ENCODE peak calls at places on chromosomes 7 and 10, in six cellular contexts. R is H1, Z is H9, F is neuronal stem cell, T is mesenchymal stem cell, W is trophoblast cell. I is an unnamed sample.

GRCh38 chr10:43202224-43202656 is 64.0 kb downstream of the CSGALNACT2 start:
- DNase-seq in Z (peak), F (no peak), T (peak), W (no peak), R (peak), I (no peak)

GRCh38 chr7:41858196-41858595 is 155.3 kb upstream of the INHBA start:
- DNase-seq in T (no peak), R (no peak), W (peak), F (no peak), Z (no peak), I (peak)

GRCh38 chr7:1285556-1286301 is 53.1 kb downstream of the UNCX start:
- DNase-seq in F (no peak), W (no peak), Z (no peak), T (no peak), R (no peak), I (no peak)

GRCh38 chr7:1300636-1301035 is 68.0 kb downstream of the UNCX start:
- DNase-seq in W (no peak), R (no peak), Z (no peak), T (no peak), F (no peak), I (no peak)

GRCh38 chr10:93392111-93392510 is 90.0 kb downstream of the MYOF start:
- DNase-seq in R (no peak), F (no peak), Z (no peak), W (no peak), T (no peak), I (peak)

GRCh38 chr7:94449151-94449725 is 54.5 kb downstream of the COL1A2 start:
- DNase-seq in W (no peak), R (no peak), T (peak), F (no peak), Z (no peak), I (peak)

GRCh38 chr7:156652886-156653568 is 12.5 kb downstream of the RNF32 start:
- DNase-seq in Z (no peak), T (no peak), F (no peak), R (no peak), W (no peak), I (peak)

GRCh38 chr7:48255046-48255445 is 83.8 kb downstream of the ABCA13 start:
- DNase-seq in F (no peak), W (no peak), T (no peak), R (no peak), Z (no peak), I (peak)

GRCh38 chr7:1567082-1567771 is 2.6 kb downstream of the PSMG3 start:
- DNase-seq in Z (no peak), F (no peak), T (peak), W (no peak), R (no peak), I (peak)

GRCh38 chr7:101990811-101991418 is 173.5 kb downstream of the CUX1 start:
- DNase-seq in T (no peak), R (no peak), W (no peak), F (no peak), Z (no peak), I (no peak)

GRCh38 chr10:12924911-12925310 is 76.6 kb downstream of the CCDC3 start:
- DNase-seq in R (peak), W (no peak), Z (no peak), T (no peak), F (no peak), I (no peak)

GRCh38 chr7:32660936-32661335 is 165.6 kb downstream of the AVL9 start:
- DNase-seq in Z (no peak), W (no peak), F (no peak), T (no peak), R (no peak), I (no peak)

GRCh38 chr10:131453772-131454634 is 142.5 kb upstream of the TCERG1L start:
- DNase-seq in W (no peak), F (peak), Z (peak), R (peak), T (no peak), I (no peak)

GRCh38 chr7:84271550-84271949 is 77.0 kb upstream of the SEMA3A start:
- DNase-seq in F (no peak), W (no peak), R (no peak), T (peak), Z (no peak), I (peak)

GRCh38 chr7:66099551-66100407 is 14.9 kb upstream of the CRCP start:
- DNase-seq in R (peak), T (peak), Z (peak), W (peak), F (peak), I (peak)

GRCh38 chr10:94002156-94002555 is 8.4 kb downstream of the PLCE1 start:
- DNase-seq in T (no peak), Z (no peak), R (no peak), F (no peak), W (no peak), I (no peak)

GRCh38 chr7:93044147-93044810 is 73.5 kb downstream of the SAMD9 start:
- DNase-seq in T (no peak), W (no peak), R (peak), Z (peak), F (peak), I (peak)

DNA sequence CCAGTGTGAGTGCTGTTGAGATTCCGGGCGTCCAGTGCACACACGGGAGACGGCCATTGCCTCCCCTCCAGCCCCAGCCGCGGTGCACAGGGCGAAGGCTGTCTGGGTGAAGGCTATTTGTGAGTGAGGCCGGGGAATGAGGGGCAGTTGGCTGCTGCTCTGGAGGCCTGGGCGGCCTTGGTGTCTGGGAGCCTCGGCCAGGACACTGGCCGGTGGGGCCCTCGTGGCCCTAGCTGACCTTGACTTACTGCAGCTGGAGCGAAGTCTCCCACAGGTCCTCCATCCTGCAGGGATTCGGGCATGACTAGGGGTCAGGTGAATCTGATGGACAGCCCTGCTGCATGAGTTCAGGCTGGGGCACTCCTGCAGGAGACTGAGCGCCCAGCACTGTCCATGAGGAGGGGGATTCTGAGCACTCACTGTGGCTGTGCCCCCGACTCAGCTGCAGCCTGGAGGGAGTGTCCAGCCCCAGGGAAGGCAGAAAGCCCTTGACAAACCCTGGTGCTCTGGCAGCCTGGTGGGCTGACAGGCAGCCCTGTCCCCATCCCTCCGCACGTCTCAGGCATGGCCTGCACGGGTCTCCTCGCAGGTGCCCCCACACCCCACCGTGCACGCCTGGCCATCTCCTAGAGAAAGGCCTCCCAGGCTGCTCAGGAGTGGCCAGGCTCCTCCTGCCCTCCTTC is 52.7 kb upstream of the FAM20C start:
- DNase-seq in W (no peak), Z (no peak), T (no peak), F (no peak), R (no peak), I (no peak)
- H3K14ac ChIP-seq in W (no peak), Z (peak), T (no peak), F (peak), R (no peak), I (no peak)

GRCh38 chr10:120392245-120392644 is 64.8 kb upstream of the PLPP4 start:
- DNase-seq in Z (no peak), W (no peak), T (no peak), R (peak), F (no peak), I (no peak)

GRCh38 chr10:120398180-120398579 is 58.8 kb upstream of the PLPP4 start:
- DNase-seq in T (no peak), W (no peak), F (no peak), Z (no peak), R (no peak), I (no peak)

GRCh38 chr10:120394446-120394845 is 62.6 kb upstream of the PLPP4 start:
- DNase-seq in W (no peak), Z (no peak), F (no peak), T (peak), R (peak), I (no peak)

GRCh38 chr10:120392671-120393079 is 64.4 kb upstream of the PLPP4 start:
- DNase-seq in Z (no peak), F (no peak), R (no peak), T (no peak), W (no peak), I (no peak)

GRCh38 chr10:120396228-120396627 is 60.8 kb upstream of the PLPP4 start:
- DNase-seq in R (no peak), F (no peak), T (no peak), Z (no peak), W (no peak), I (no peak)
- H3K14ac ChIP-seq in R (no peak), F (no peak), T (no peak), Z (no peak), W (no peak), I (no peak)

GRCh38 chr7:147428075-147428474 is 1162.5 kb upstream of the C7orf33 start:
- DNase-seq in F (no peak), W (no peak), T (no peak), R (no peak), Z (no peak), I (no peak)
- H3K14ac ChIP-seq in F (no peak), W (no peak), T (no peak), R (no peak), Z (no peak), I (no peak)

DNA sequence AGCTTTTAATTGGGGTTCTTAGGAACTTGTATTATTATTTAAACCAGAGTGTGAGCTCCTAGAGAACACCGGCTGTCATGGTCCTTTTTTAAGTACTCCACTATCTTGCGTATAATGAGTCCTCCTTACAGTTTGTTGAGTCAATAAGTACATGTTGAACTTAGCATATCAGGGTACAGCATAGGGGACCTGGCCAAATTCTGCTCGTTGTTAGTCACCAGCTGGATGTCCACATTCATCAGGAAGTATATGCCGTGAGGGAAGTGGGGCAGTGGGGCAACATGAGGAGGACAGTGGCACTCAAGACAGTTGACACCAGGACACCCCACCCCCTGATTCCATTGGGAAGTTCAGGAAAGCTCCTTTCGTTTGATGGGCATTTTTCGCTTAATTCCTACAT is 16.6 kb downstream of the RPP30 start:
- DNase-seq in Z (no peak), W (no peak), R (no peak), T (no peak), F (no peak), I (no peak)
- H3K14ac ChIP-seq in Z (no peak), W (no peak), R (no peak), T (no peak), F (no peak), I (no peak)

GRCh38 chr7:3538051-3538450 is 237.0 kb downstream of the SDK1 start:
- DNase-seq in R (no peak), Z (no peak), F (no peak), T (no peak), W (no peak), I (no peak)

GRCh38 chr7:3537210-3537875 is 236.3 kb downstream of the SDK1 start:
- DNase-seq in R (no peak), W (no peak), T (peak), Z (no peak), F (no peak), I (peak)

GRCh38 chr7:3527496-3528124 is 226.6 kb downstream of the SDK1 start:
- DNase-seq in Z (no peak), R (no peak), W (no peak), T (no peak), F (no peak), I (no peak)

DNA sequence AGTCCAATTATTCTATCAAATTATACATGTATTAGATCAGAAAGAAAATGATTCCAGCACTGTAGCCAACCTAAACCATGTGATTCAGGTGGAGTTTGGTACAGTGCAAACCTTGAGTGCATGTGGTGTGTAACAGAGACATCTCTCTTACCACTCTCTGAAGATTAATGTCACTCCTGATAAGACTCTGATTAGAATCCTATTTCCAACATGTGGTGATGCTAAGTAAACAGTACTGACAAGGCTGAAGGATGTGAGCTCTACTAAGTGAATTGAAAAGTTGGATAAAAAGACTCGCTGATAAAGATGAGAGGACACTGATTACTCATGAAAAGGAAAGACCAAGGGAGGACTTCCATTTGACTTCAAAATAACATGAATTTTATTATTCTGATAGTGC is 232.0 kb downstream of the SDK1 start:
- DNase-seq in Z (no peak), T (no peak), R (no peak), F (no peak), W (no peak), I (no peak)
- H3K14ac ChIP-seq in Z (no peak), T (no peak), R (no peak), F (no peak), W (no peak), I (no peak)

GRCh38 chr7:150845471-150845870 is 6.8 kb upstream of the AOC1 start:
- DNase-seq in T (no peak), R (no peak), Z (peak), W (peak), F (no peak), I (no peak)
- H3K14ac ChIP-seq in T (no peak), R (no peak), Z (no peak), W (no peak), F (no peak), I (no peak)

DNA sequence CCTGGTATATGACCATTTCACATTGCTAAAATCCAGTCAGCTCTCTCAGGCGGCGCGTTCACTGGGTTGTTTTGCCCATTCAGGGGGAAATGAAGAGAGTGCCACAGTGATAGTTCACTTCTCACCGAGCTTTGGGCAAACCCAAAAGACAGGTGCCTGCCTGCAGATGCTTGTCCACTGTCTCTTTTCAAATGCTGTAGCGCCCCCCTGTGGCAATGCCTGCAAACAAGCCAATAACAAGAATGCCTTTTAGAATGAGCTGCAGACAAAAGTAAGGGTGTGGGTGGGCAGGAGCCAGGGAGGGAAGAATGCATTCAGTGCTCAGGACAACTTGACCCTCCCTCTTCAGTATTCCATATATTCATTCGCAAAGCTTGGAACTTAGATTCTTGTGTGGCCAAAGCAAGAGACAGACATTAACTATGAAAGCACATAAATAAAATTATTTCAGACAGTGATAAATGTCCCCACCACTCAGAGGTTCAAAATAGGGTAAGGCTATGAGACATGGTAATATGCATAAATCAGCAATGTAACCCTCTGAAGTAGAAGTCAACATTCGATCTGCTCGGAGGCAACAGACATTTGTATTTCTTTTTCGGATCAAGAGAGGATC is 86.9 kb downstream of the JAZF1 start:
- DNase-seq in Z (peak), R (peak), W (peak), F (peak), T (peak), I (peak)
- H3K14ac ChIP-seq in Z (no peak), R (no peak), W (no peak), F (no peak), T (no peak), I (no peak)

DNA sequence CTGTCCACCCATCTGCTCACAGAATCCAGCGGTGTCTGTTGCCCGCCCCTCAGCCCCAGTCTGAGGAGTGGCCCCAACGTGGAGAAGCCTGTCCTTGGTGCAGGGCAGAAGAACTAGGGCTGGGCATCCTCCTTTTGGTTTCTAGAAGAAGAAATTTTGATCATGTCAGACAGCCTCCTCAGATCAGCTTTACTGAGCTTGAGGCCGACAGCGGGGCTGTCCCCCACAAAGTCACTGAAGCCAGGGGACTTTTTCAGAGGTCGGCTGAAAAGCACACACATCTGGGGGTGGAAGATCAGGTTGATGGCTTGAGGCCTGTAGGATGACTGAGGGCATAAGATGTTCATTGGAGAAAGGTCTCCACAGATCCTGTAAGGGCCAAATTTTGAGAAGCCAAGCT is 767.9 kb downstream of the GRID1 start:
- DNase-seq in Z (no peak), T (no peak), R (peak), W (no peak), F (no peak), I (no peak)
- H3K14ac ChIP-seq in Z (no peak), T (no peak), R (no peak), W (no peak), F (no peak), I (no peak)